ENCODE peak calls at places on chromosomes 11 and 22, in four cellular contexts. D is K562, U is GM12878, N is HepG2. E is an unnamed sample.

GRCh38 chr22:40176921-40177737 is 596 bp upstream of the TNRC6B start:
- DNase-seq in D (peak), U (peak), N (peak), E (no peak)

GRCh38 chr22:30243671-30244465 is 2.7 kb downstream of the LIF start:
- DNase-seq in D (no peak), U (no peak), N (no peak), E (no peak)

GRCh38 chr22:48884786-48885185 is 942.9 kb downstream of the BRD1 start:
- DNase-seq in D (no peak), U (no peak), N (no peak), E (no peak)

GRCh38 chr22:28002863-28003565 is 84.0 kb upstream of the PITPNB start:
- DNase-seq in D (no peak), U (no peak), N (no peak), E (no peak)

GRCh38 chr11:77471520-77472234 is 2.2 kb downstream of the PAK1 start:
- DNase-seq in D (peak), U (no peak), N (peak), E (peak)

GRCh38 chr11:45560935-45561330 is 104.5 kb downstream of the CHST1 start:
- DNase-seq in D (no peak), U (no peak), N (no peak), E (no peak)

GRCh38 chr11:46865340-46865739 is 19.3 kb upstream of the CKAP5 start:
- DNase-seq in D (no peak), U (no peak), N (no peak), E (no peak)

GRCh38 chr11:105673089-105673488 is 63.2 kb downstream of the GRIA4 start:
- DNase-seq in D (peak), U (no peak), N (peak), E (peak)

DNA sequence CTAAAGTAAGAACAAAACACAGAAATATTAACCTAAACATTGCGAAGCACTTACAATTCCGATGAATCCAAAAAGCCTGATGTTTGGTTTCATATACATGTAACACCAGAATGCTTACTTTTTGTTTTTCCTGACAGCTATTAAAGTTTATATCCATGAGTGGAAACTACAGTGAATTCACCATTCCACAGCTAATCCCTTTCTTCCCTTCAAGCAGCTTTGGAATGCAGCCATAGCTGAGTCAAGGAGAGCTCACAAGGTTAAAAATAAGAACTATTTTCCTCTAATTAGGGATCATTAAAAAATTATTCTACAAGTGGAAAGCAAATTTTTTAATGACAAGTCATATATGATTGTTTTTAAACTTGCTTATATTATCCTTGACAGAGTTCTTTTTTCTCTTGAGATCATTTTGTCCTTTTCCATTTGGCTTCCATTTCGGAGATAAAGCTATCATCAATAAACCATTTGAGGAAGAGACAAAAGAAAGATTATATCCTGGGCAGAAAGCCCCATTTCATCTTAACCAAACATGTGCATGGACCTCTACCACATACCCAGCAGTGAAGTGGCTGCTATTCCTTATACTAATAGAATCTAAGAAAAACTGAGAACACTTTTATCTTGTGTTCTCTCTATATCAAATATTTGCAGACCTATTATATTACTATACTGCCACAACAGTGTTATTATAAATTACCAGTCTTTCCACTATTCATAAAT is 19.7 kb upstream of the FIBIN start:
- DNase-seq in D (no peak), U (no peak), N (no peak), E (no peak)
- TF ChIP-seq BHLHE40 in D (no peak), U (no peak), N (no peak), E (no peak)

DNA sequence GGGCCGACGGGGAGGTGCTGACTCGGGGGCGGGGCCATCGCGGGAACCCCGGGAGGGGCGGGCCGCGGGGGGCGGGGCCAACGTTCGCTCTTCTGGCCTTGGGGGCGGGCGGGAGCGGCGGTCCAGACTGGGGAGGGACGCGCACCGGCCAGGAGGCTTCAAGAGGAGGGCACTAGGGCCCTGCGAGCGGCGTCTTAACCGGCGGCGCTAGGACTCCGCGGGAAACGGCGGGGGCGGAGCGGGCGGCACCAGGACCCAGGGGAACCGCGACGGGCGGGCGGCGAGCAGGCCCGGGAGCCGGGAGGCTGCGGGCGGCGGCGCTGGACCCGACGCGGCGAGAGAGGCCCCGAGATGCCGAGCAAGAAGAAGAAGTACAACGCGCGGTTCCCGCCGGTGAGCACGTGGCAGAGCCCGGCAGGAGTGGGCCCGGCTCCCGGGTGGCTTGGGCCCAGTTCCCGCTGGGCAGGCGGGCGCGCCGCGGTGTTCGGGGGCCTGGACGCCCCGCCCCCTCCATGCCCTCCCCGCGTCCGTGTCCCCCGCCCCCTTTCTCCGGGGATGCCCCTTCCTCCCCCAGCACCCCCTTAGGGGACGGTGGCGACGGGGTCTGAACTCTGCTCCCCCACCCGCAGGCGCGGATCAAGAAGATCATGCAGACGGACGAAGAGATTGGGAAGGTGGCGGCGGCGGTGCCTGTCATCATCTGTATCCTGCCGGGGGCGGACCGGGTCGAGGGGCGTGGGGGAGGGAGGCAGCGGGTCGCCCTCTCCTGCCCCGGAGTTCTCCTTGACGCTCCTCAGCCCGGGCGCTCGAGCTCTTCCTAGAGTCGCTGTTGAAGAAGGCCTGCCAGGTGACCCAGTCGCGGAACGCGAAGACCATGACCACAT is at the start of gene DRAP1:
- DNase-seq in D (peak), U (peak), N (peak), E (peak)
- TF ChIP-seq FOXK2 in D (no peak), U (no peak), N (no peak), E (no peak)

GRCh38 chr11:113991718-113992458 is 17.0 kb downstream of the HTR3A start:
- DNase-seq in D (no peak), U (no peak), N (no peak), E (no peak)

GRCh38 chr11:113989381-113989780 is 14.5 kb downstream of the HTR3A start:
- DNase-seq in D (no peak), U (no peak), N (no peak), E (no peak)

GRCh38 chr11:113991170-113991569 is 16.3 kb downstream of the HTR3A start:
- DNase-seq in D (peak), U (no peak), N (peak), E (peak)

GRCh38 chr11:113992459-113993105 is 17.7 kb downstream of the HTR3A start:
- DNase-seq in D (no peak), U (no peak), N (no peak), E (no peak)

GRCh38 chr11:113989916-113990315 is 15.0 kb downstream of the HTR3A start:
- DNase-seq in D (no peak), U (no peak), N (no peak), E (no peak)
- TF ChIP-seq BHLHE40 in D (no peak), U (no peak), N (no peak), E (no peak)

DNA sequence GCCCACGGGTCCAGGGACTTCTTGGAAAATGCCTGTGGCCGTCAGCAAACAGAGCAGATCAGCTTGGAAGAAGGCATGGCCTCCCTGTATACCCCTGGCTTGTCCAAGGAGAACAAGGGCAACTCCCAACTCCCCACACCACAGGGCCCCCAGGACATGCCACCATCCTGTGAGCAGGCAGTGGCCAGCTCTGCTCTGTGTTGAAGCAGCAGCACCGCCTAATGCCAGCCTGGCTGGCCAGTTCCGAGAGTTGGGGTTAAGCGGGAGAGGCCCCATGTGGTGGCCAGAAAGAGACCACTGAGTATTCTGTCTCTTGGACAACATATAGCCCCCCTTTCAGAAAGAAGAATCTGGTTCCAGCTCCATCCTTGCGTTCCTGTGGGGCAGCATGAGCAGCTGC is 209.2 kb downstream of the CTTN start:
- DNase-seq in D (no peak), U (no peak), N (no peak), E (no peak)
- TF ChIP-seq FOXK2 in D (no peak), U (no peak), N (no peak), E (no peak)

DNA sequence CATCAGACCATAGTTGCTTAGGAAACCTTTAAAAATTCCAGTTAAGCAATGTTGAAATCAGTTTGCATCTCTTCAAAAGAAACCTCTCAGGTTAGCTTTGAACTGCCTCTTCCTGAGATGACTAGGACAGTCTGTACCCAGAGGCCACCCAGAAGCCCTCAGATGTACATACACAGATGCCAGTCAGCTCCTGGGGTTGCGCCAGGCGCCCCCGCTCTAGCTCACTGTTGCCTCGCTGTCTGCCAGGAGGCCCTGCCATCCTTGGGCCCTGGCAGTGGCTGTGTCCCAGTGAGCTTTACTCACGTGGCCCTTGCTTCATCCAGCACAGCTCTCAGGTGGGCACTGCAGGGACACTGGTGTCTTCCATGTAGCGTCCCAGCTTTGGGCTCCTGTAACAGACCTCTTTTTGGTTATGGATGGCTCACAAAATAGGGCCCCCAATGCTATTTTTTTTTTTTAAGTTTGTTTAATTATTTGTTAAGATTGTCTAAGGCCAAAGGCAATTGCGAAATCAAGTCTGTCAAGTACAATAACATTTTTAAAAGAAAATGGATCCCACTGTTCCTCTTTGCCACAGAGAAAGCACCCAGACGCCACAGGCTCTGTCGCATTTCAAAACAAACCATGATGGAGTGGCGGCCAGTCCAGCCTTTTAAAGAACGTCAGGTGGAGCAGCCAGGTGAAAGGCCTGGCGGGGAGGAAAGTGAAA is 73.4 kb downstream of the NCAPD3 start:
- DNase-seq in D (no peak), U (no peak), N (no peak), E (no peak)
- TF ChIP-seq BHLHE40 in D (no peak), U (no peak), N (no peak), E (no peak)

GRCh38 chr11:3147257-3147619 is 17.9 kb downstream of the OSBPL5 start:
- DNase-seq in D (no peak), U (no peak), N (no peak), E (no peak)
- TF ChIP-seq FOXK2 in D (no peak), U (no peak), N (no peak), E (no peak)